ENCODE peak calls at places on chromosomes 2 and 18, in seven cellular contexts. K is K562; Y is heart left ventricle; A is IMR-90; P is neuronal stem cell; O is psoas muscle; T is CD4-positive, alpha-beta memory T cell. U is an unnamed sample.
A peak's percentile ranks its signal among the peaks of the same experiment; 100 is the strongest.

GRCh38 chr2:42047488-42048317 is at the start of gene PKDCC:
- DNase-seq in K (peak; percentile 90), Y (peak; percentile 93), A (peak; percentile 79), P (peak; percentile 88), O (peak; percentile 94), T (peak; percentile 20), U (no peak)

GRCh38 chr2:233061591-233062446 is 1.7 kb downstream of the INPP5D start:
- DNase-seq in K (peak; percentile 28), Y (peak; percentile 83), A (peak; percentile 16), P (no peak), O (peak; percentile 74), T (no peak), U (peak; percentile 73)

GRCh38 chr2:27932396-27932795 is 41.9 kb downstream of the BABAM2 start:
- DNase-seq in K (no peak), Y (no peak), A (peak; percentile 64), P (no peak), O (no peak), T (no peak), U (no peak)

GRCh38 chr18:4639628-4640310 is 184.7 kb upstream of the DLGAP1 start:
- DNase-seq in K (no peak), Y (no peak), A (no peak), P (no peak), O (no peak), T (no peak), U (peak; percentile 93)

GRCh38 chr18:12403601-12404506 is 3.9 kb upstream of the PRELID3A start:
- DNase-seq in K (peak; percentile 78), Y (no peak), A (peak; percentile 91), P (no peak), O (no peak), T (no peak), U (no peak)

GRCh38 chr2:121285077-121285449 is at the start of gene TFCP2L1:
- DNase-seq in K (peak; percentile 70), Y (no peak), A (no peak), P (no peak), O (no peak), T (no peak), U (peak; percentile 60)

GRCh38 chr18:12948055-12948804 is 419 bp downstream of the SEH1L start:
- DNase-seq in K (peak; percentile 91), Y (peak; percentile 98), A (peak; percentile 93), P (no peak), O (peak; percentile 97), T (peak; percentile 99), U (peak; percentile 92)

GRCh38 chr2:27446057-27446456 is 3.9 kb downstream of the KRTCAP3 start:
- DNase-seq in K (no peak), Y (no peak), A (no peak), P (no peak), O (no peak), T (no peak), U (no peak)

GRCh38 chr2:38498039-38498438 is 104.7 kb downstream of the HNRNPLL start:
- DNase-seq in K (no peak), Y (no peak), A (no peak), P (no peak), O (no peak), T (no peak), U (peak; percentile 88)

GRCh38 chr2:192159215-192159614 is 35.5 kb downstream of the TMEFF2 start:
- DNase-seq in K (no peak), Y (no peak), A (peak; percentile 2), P (no peak), O (no peak), T (no peak), U (no peak)

GRCh38 chr18:63346031-63346430 is 21.0 kb downstream of the KDSR start:
- DNase-seq in K (no peak), Y (no peak), A (no peak), P (no peak), O (peak; percentile 64), T (no peak), U (no peak)

GRCh38 chr2:46804794-46805193 is 110.8 kb downstream of the MCFD2 start:
- DNase-seq in K (no peak), Y (no peak), A (peak; percentile 54), P (no peak), O (no peak), T (no peak), U (no peak)

GRCh38 chr2:123840614-123841013 is 184.5 kb upstream of the CNTNAP5 start:
- DNase-seq in K (no peak), Y (no peak), A (no peak), P (no peak), O (no peak), T (no peak), U (no peak)

GRCh38 chr2:102109016-102109415 is 33.5 kb upstream of the IL1R1 start:
- DNase-seq in K (no peak), Y (no peak), A (peak; percentile 55), P (no peak), O (no peak), T (no peak), U (no peak)

GRCh38 chr2:102111823-102112222 is 30.7 kb upstream of the IL1R1 start:
- DNase-seq in K (no peak), Y (no peak), A (no peak), P (no peak), O (no peak), T (no peak), U (no peak)

GRCh38 chr2:102110168-102110567 is 32.4 kb upstream of the IL1R1 start:
- DNase-seq in K (no peak), Y (no peak), A (no peak), P (no peak), O (no peak), T (no peak), U (no peak)

GRCh38 chr2:102112271-102112670 is 30.3 kb upstream of the IL1R1 start:
- DNase-seq in K (peak; percentile 25), Y (no peak), A (peak; percentile 29), P (no peak), O (no peak), T (no peak), U (no peak)

GRCh38 chr2:102110596-102111334 is 31.8 kb upstream of the IL1R1 start:
- DNase-seq in K (no peak), Y (no peak), A (no peak), P (no peak), O (peak; percentile 59), T (no peak), U (no peak)
- H3K4me1 ChIP-seq in K (peaks cover 6% of the 10 kb centered on the region), Y (peaks cover 11% of the 10 kb centered on the region), A (peaks cover 28% of the 10 kb centered on the region), P (no peaks in the 10 kb centered on the region), O (peaks cover 52% of the 10 kb centered on the region), T (no peaks in the 10 kb centered on the region), U (no peaks in the 10 kb centered on the region)

GRCh38 chr2:36359006-36359580 is 3.5 kb downstream of the CRIM1 start:
- DNase-seq in K (no peak), Y (no peak), A (peak; percentile 48), P (no peak), O (no peak), T (no peak), U (peak; percentile 38)
- H3K27ac ChIP-seq in K (no peak overlapping the region), Y (peak overlapping the region; percentile 94), A (peak overlapping the region; percentile 56), P (no peak overlapping the region), O (peak overlapping the region; percentile 92), T (no peak overlapping the region), U (no peak overlapping the region)

GRCh38 chr2:200377143-200377773 is 70.8 kb downstream of the SPATS2L start:
- DNase-seq in K (no peak), Y (no peak), A (no peak), P (no peak), O (no peak), T (no peak), U (no peak)

GRCh38 chr2:200377774-200378336 is 71.4 kb downstream of the SPATS2L start:
- DNase-seq in K (peak; percentile 59), Y (no peak), A (no peak), P (no peak), O (no peak), T (no peak), U (no peak)

GRCh38 chr2:200378652-200379290 is 72.3 kb downstream of the SPATS2L start:
- DNase-seq in K (no peak), Y (no peak), A (peak; percentile 84), P (no peak), O (no peak), T (no peak), U (no peak)

GRCh38 chr2:200373973-200374416 is 67.5 kb downstream of the SPATS2L start:
- DNase-seq in K (no peak), Y (no peak), A (no peak), P (no peak), O (no peak), T (peak; percentile 52), U (peak; percentile 41)

DNA sequence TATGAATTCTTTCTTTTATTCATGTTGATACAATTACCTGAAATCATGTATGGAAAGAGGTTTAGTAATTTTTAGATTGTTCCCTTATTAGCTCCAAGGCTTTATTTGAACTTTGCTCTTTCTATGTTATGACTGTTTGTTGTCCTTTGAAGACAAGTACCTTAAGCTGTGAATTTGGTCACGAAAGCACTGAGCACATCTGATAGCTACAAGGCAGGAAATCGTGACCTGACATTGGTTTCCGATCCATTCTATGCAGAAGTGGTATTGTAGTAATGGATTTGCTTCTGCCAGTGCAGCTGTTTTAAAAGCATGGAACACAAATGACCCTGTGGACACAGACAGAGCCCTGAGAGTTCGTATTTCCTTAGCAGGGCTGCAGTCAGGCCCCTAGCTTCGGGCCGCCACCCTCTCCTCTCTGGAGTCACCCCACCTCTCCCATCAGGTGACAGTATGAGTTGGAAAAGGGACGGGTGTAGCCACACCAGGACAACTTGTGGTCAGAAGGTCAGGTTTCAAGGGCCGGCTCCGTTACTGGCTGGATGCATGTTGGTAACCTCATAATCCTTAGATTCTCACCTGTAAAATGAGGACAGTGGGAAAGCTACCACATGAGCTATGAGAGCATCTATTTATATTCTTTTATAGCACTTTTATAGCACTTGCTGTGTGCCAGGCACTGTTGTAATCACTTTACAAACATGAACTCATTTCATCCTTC is 70.1 kb downstream of the SPATS2L start:
- DNase-seq in K (peak; percentile 31), Y (no peak), A (no peak), P (no peak), O (peak; percentile 84), T (peak; percentile 24), U (no peak)
- H3K4me1 ChIP-seq in K (peaks cover 78% of the 10 kb centered on the region), Y (peaks cover 86% of the 10 kb centered on the region), A (peaks cover 41% of the 10 kb centered on the region), P (peaks cover 33% of the 10 kb centered on the region), O (peaks cover 46% of the 10 kb centered on the region), T (peaks cover 54% of the 10 kb centered on the region), U (peaks cover 7% of the 10 kb centered on the region)

GRCh38 chr2:169775354-169775753 is 23.3 kb upstream of the SSB start:
- DNase-seq in K (no peak), Y (no peak), A (no peak), P (no peak), O (no peak), T (no peak), U (no peak)

GRCh38 chr2:169772651-169773050 is 26.0 kb upstream of the SSB start:
- DNase-seq in K (no peak), Y (no peak), A (peak; percentile 5), P (no peak), O (no peak), T (no peak), U (no peak)

GRCh38 chr2:169778421-169778820 is 20.2 kb upstream of the SSB start:
- DNase-seq in K (no peak), Y (no peak), A (no peak), P (no peak), O (no peak), T (no peak), U (no peak)

GRCh38 chr2:169775765-169776482 is 22.7 kb upstream of the SSB start:
- DNase-seq in K (peak; percentile 38), Y (no peak), A (peak; percentile 70), P (no peak), O (no peak), T (no peak), U (no peak)

GRCh38 chr2:169776483-169776802 is 22.2 kb upstream of the SSB start:
- DNase-seq in K (no peak), Y (no peak), A (peak; percentile 21), P (no peak), O (no peak), T (no peak), U (no peak)
- H3K27ac ChIP-seq in K (peak overlapping the region; percentile 12), Y (no peak overlapping the region), A (peak overlapping the region; percentile 78), P (no peak overlapping the region), O (no peak overlapping the region), T (no peak overlapping the region), U (no peak overlapping the region)

U was measured in OCI-LY7.